ENCODE peak calls at places on chromosomes 12 and 14, in ten cellular contexts. X, R, O, Y, Q, F, N, D, Z and I are unnamed samples.
A peak's percentile ranks its signal among the peaks of the same experiment; 100 is the strongest.

GRCh38 chr12:112013601-112014402 is 576 bp downstream of the ERP29 start:
- DNase-seq in X (peak; percentile 72), R (peak; percentile 32), O (peak; percentile 83), Y (peak; percentile 68), Q (peak; percentile 78), F (peak; percentile 74), N (peak; percentile 34), D (peak; percentile 71), Z (no peak), I (peak; percentile 75)

GRCh38 chr12:45350861-45351260 is 135.0 kb downstream of the ANO6 start:
- DNase-seq in X (peak; percentile 4), R (no peak), O (no peak), Y (no peak), Q (no peak), F (peak; percentile 71), N (no peak), D (no peak), Z (no peak), I (no peak)

GRCh38 chr12:47741340-47741703 is 16.0 kb upstream of the ENDOU start:
- DNase-seq in X (peak; percentile 65), R (no peak), O (no peak), Y (no peak), Q (peak; percentile 89), F (no peak), N (peak; percentile 51), D (peak; percentile 74), Z (no peak), I (peak; percentile 93)

GRCh38 chr12:75137896-75138295 is 71.7 kb downstream of the KCNC2 start:
- DNase-seq in X (no peak), R (no peak), O (no peak), Y (no peak), Q (no peak), F (no peak), N (no peak), D (no peak), Z (no peak), I (no peak)

GRCh38 chr12:104297477-104298113 is 5.9 kb upstream of the EID3 start:
- DNase-seq in X (no peak), R (no peak), O (no peak), Y (no peak), Q (no peak), F (no peak), N (no peak), D (no peak), Z (no peak), I (no peak)

GRCh38 chr12:6915023-6915788 is 826 bp downstream of the ENO2 start:
- DNase-seq in X (no peak), R (no peak), O (peak; percentile 74), Y (no peak), Q (no peak), F (no peak), N (no peak), D (no peak), Z (no peak), I (no peak)

GRCh38 chr14:102928412-102929348 is 6.2 kb downstream of the AMN start:
- DNase-seq in X (no peak), R (no peak), O (peak; percentile 88), Y (no peak), Q (peak; percentile 96), F (no peak), N (peak; percentile 46), D (peak; percentile 64), Z (no peak), I (peak; percentile 90)

GRCh38 chr14:90519262-90519920 is 122.6 kb downstream of the CALM1 start:
- DNase-seq in X (no peak), R (no peak), O (no peak), Y (no peak), Q (no peak), F (no peak), N (no peak), D (no peak), Z (no peak), I (no peak)

GRCh38 chr12:53623526-53623925 is 2.7 kb downstream of the ATF7 start:
- DNase-seq in X (peak; percentile 62), R (no peak), O (no peak), Y (no peak), Q (no peak), F (peak; percentile 60), N (no peak), D (no peak), Z (no peak), I (no peak)

GRCh38 chr14:95690815-95691214 is 4.6 kb downstream of the TCL1B start:
- DNase-seq in X (no peak), R (no peak), O (no peak), Y (no peak), Q (no peak), F (no peak), N (no peak), D (no peak), Z (no peak), I (no peak)

GRCh38 chr14:38143651-38144505 is 63.8 kb upstream of the SSTR1 start:
- DNase-seq in X (no peak), R (no peak), O (no peak), Y (no peak), Q (no peak), F (peak; percentile 79), N (no peak), D (no peak), Z (peak; percentile 68), I (no peak)

GRCh38 chr14:104749111-104749649 is 3.8 kb upstream of the SIVA1 start:
- DNase-seq in X (peak; percentile 68), R (no peak), O (no peak), Y (no peak), Q (peak; percentile 68), F (peak; percentile 28), N (no peak), D (peak; percentile 82), Z (peak; percentile 21), I (peak; percentile 86)

GRCh38 chr12:14611640-14612203 is 44.0 kb upstream of the PLBD1 start:
- DNase-seq in X (no peak), R (no peak), O (no peak), Y (no peak), Q (no peak), F (no peak), N (no peak), D (no peak), Z (no peak), I (no peak)

GRCh38 chr12:685388-685787 is 22.1 kb upstream of the NINJ2 start:
- DNase-seq in X (peak; percentile 71), R (peak; percentile 88), O (no peak), Y (no peak), Q (peak; percentile 47), F (no peak), N (peak; percentile 78), D (no peak), Z (no peak), I (peak; percentile 87)

GRCh38 chr12:89710873-89711179 is 2.2 kb upstream of the ATP2B1 start:
- DNase-seq in X (no peak), R (no peak), O (no peak), Y (no peak), Q (no peak), F (peak; percentile 29), N (no peak), D (no peak), Z (no peak), I (no peak)

DNA sequence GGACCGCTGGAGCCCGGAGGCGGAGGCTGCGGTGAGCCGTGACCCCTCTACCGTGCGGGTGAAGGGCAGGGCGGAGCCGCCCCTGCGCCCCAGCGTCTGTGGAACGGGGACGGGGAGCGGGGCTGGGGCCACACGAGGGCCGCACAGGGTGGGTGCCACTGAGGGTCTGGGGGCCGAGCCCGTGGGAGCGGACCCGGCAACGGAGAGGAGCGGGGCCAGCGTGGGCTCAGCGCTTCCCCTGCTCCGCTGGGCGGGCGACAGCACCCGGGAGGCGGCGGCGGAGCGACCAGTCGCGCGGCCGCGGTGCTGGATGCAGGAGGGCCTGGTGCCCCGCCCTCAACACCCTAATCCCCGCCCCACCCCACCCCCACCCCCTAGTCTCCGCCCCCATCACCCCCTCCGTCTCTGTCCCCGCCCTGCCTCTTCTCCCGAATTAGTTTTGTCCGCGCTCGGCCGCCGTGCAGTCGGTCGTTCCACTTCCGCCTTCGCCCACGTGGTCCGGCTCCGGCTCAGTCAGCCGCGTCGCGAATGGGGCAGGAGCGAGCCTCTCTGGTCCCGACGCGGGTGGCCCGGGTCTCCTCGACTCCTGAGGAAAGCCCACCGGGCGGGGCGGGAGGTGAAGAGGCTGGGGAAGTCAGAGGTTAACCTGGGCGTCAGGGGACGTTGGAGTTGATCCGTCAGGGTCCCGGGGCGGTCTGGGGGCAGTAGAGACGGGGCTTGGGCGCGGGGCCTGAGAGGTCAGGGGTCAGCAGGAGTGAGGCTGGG is at the start of gene PUS1:
- DNase-seq in X (peak; percentile 91), R (peak; percentile 68), O (peak; percentile 91), Y (peak; percentile 81), Q (peak; percentile 96), F (peak; percentile 91), N (peak; percentile 90), D (peak; percentile 94), Z (peak; percentile 45), I (peak; percentile 89)
- TF ChIP-seq CTCF in X (no peak), R (no peak), O (no peak), Y (no peak), Q (no peak), F (no peak), N (no peak), D (no peak), Z (no peak), I (no peak)

GRCh38 chr12:120775862-120776552 is 50.4 kb downstream of the ACADS start:
- DNase-seq in X (no peak), R (no peak), O (no peak), Y (no peak), Q (no peak), F (no peak), N (no peak), D (no peak), Z (no peak), I (no peak)
- TF ChIP-seq CTCF in X (peak; percentile 11), R (no peak), O (no peak), Y (no peak), Q (no peak), F (no peak), N (no peak), D (no peak), Z (no peak), I (no peak)

GRCh38 chr14:27528328-27528727 is 930.5 kb upstream of the NOVA1 start:
- DNase-seq in X (no peak), R (no peak), O (no peak), Y (no peak), Q (no peak), F (peak; percentile 57), N (no peak), D (no peak), Z (no peak), I (no peak)
- TF ChIP-seq CTCF in X (peak; percentile 26), R (no peak), O (no peak), Y (no peak), Q (peak; percentile 53), F (peak; percentile 60), N (no peak), D (peak; percentile 45), Z (no peak), I (no peak)

DNA sequence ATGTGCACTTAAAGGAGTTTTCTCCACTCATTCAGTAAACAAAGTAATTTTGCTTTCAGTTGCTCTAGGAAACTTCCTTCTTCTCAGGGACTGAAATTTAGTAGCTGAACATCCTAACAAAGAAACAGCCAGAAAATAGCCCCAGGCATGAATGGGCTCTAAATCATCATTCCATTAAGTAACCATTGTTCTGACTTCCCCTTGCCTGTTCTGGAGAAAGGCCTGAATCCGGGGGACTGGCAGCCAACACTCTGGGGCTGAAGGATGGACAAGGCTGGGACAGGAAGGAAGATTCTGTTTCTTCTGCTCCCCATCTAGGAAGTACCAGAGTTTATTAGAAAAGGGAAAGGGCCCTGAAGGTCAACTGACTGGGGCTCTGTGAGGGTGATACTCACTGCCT is 104.5 kb downstream of the ESRRB start:
- DNase-seq in X (peak; percentile 15), R (no peak), O (no peak), Y (no peak), Q (no peak), F (no peak), N (no peak), D (no peak), Z (no peak), I (no peak)
- TF ChIP-seq CTCF in X (no peak), R (no peak), O (no peak), Y (no peak), Q (no peak), F (no peak), N (no peak), D (no peak), Z (no peak), I (no peak)